ENCODE peak calls at places on chromosomes 13 and 19, in five cellular contexts. R is T-helper 17 cell, P is DMS79 treated with DMSO at 0.1 percent for 48 hours, M is GOT3, W is cardiac fibroblast. H is an unnamed sample.

GRCh38 chr13:41533676-41534075 is 76.3 kb downstream of the RGCC start:
- DNase-seq in R (no peak), P (no peak), M (no peak), W (peak), H (no peak)

GRCh38 chr19:38656171-38656981 is 8.9 kb downstream of the ACTN4 start:
- DNase-seq in R (peak), P (no peak), M (no peak), W (peak), H (no peak)

GRCh38 chr13:62137629-62138405 is 722.2 kb upstream of the PCDH20 start:
- DNase-seq in R (no peak), P (no peak), M (no peak), W (no peak), H (no peak)

GRCh38 chr13:52743569-52743968 is 3.9 kb upstream of the CNMD start:
- DNase-seq in R (no peak), P (no peak), M (no peak), W (no peak), H (no peak)

GRCh38 chr13:66546534-66547379 is 683.4 kb downstream of the PCDH9 start:
- DNase-seq in R (no peak), P (no peak), M (no peak), W (peak), H (no peak)

GRCh38 chr19:33286899-33287298 is 15.4 kb downstream of the CEBPA start:
- DNase-seq in R (no peak), P (no peak), M (no peak), W (no peak), H (no peak)

GRCh38 chr13:24505256-24505655 is 7.3 kb downstream of the PARP4 start:
- DNase-seq in R (no peak), P (no peak), M (no peak), W (peak), H (no peak)

GRCh38 chr13:31046711-31047279 is 114.3 kb downstream of the TEX26 start:
- DNase-seq in R (no peak), P (peak), M (no peak), W (peak), H (no peak)

GRCh38 chr13:32299893-32300292 is 15.3 kb downstream of the ZAR1L start:
- DNase-seq in R (no peak), P (no peak), M (no peak), W (no peak), H (no peak)

H was measured in activated B cell treated with CpG ODN at 0.5 μM for 24 hours.